ENCODE peak calls at places on chromosomes 2 and 18, in nine cellular contexts. One of them, this sample, is unnamed.

GRCh38 chr2:9803023-9803805 is 40.1 kb upstream of the TAF1B start:
- DNase-seq in HCEC 1CT: peak
- DNase-seq in NCI-H748 treated with DMSO at 0.1 percent for 48 hours: no peak
- DNase-seq in fibroblast of lung: peak
- DNase-seq in left ventricle myocardium inferior: no peak
- DNase-seq in NCI-H774: no peak
- DNase-seq in PC-3: no peak
- DNase-seq in Peyer's patch: peak
- DNase-seq in HEK293T: no peak
- DNase-seq in this sample: no peak

GRCh38 chr2:208642125-208642779 is 235.7 kb downstream of the PTH2R start:
- DNase-seq in PC-3: no peak
- DNase-seq in NCI-H774: no peak
- DNase-seq in fibroblast of lung: no peak
- DNase-seq in left ventricle myocardium inferior: no peak
- DNase-seq in HCEC 1CT: no peak
- DNase-seq in NCI-H748 treated with DMSO at 0.1 percent for 48 hours: no peak
- DNase-seq in Peyer's patch: no peak
- DNase-seq in HEK293T: no peak
- DNase-seq in this sample: no peak

GRCh38 chr2:219416233-219416598 is 2.0 kb upstream of the DES start:
- DNase-seq in NCI-H748 treated with DMSO at 0.1 percent for 48 hours: no peak
- DNase-seq in fibroblast of lung: no peak
- DNase-seq in HCEC 1CT: no peak
- DNase-seq in PC-3: no peak
- DNase-seq in left ventricle myocardium inferior: no peak
- DNase-seq in NCI-H774: no peak
- DNase-seq in Peyer's patch: no peak
- DNase-seq in HEK293T: no peak
- DNase-seq in this sample: no peak

GRCh38 chr2:128399690-128400291 is 81.1 kb upstream of the HS6ST1 start:
- DNase-seq in left ventricle myocardium inferior: no peak
- DNase-seq in NCI-H774: no peak
- DNase-seq in PC-3: no peak
- DNase-seq in HEK293T: no peak
- DNase-seq in HCEC 1CT: no peak
- DNase-seq in Peyer's patch: no peak
- DNase-seq in NCI-H748 treated with DMSO at 0.1 percent for 48 hours: no peak
- DNase-seq in fibroblast of lung: no peak
- DNase-seq in this sample: no peak

GRCh38 chr2:218291318-218291933 is 877 bp downstream of the TMBIM1 start:
- DNase-seq in NCI-H748 treated with DMSO at 0.1 percent for 48 hours: no peak
- DNase-seq in HCEC 1CT: no peak
- DNase-seq in Peyer's patch: peak
- DNase-seq in left ventricle myocardium inferior: no peak
- DNase-seq in NCI-H774: no peak
- DNase-seq in fibroblast of lung: no peak
- DNase-seq in PC-3: no peak
- DNase-seq in HEK293T: no peak
- DNase-seq in this sample: no peak

GRCh38 chr18:574456-575228 is 5.5 kb upstream of the CETN1 start:
- DNase-seq in fibroblast of lung: no peak
- DNase-seq in left ventricle myocardium inferior: no peak
- DNase-seq in NCI-H774: no peak
- DNase-seq in NCI-H748 treated with DMSO at 0.1 percent for 48 hours: no peak
- DNase-seq in PC-3: no peak
- DNase-seq in HCEC 1CT: no peak
- DNase-seq in HEK293T: no peak
- DNase-seq in Peyer's patch: no peak
- DNase-seq in this sample: no peak

GRCh38 chr2:45841752-45842407 is 190.4 kb downstream of the PRKCE start:
- DNase-seq in Peyer's patch: no peak
- DNase-seq in left ventricle myocardium inferior: no peak
- DNase-seq in NCI-H748 treated with DMSO at 0.1 percent for 48 hours: no peak
- DNase-seq in NCI-H774: no peak
- DNase-seq in HCEC 1CT: no peak
- DNase-seq in fibroblast of lung: no peak
- DNase-seq in PC-3: no peak
- DNase-seq in HEK293T: no peak
- DNase-seq in this sample: no peak

GRCh38 chr18:23619388-23619873 is 33.1 kb upstream of the NPC1 start:
- DNase-seq in left ventricle myocardium inferior: peak
- DNase-seq in Peyer's patch: peak
- DNase-seq in NCI-H748 treated with DMSO at 0.1 percent for 48 hours: no peak
- DNase-seq in PC-3: no peak
- DNase-seq in NCI-H774: no peak
- DNase-seq in HEK293T: no peak
- DNase-seq in fibroblast of lung: peak
- DNase-seq in HCEC 1CT: no peak
- DNase-seq in this sample: no peak

GRCh38 chr18:2534906-2535305 is 36.4 kb downstream of the METTL4 start:
- DNase-seq in fibroblast of lung: no peak
- DNase-seq in Peyer's patch: no peak
- DNase-seq in NCI-H748 treated with DMSO at 0.1 percent for 48 hours: no peak
- DNase-seq in NCI-H774: no peak
- DNase-seq in left ventricle myocardium inferior: no peak
- DNase-seq in HEK293T: no peak
- DNase-seq in PC-3: no peak
- DNase-seq in HCEC 1CT: no peak
- DNase-seq in this sample: no peak

GRCh38 chr2:70091364-70091763 is 4.1 kb downstream of the PCBP1 start:
- DNase-seq in HEK293T: no peak
- DNase-seq in HCEC 1CT: no peak
- DNase-seq in Peyer's patch: no peak
- DNase-seq in NCI-H748 treated with DMSO at 0.1 percent for 48 hours: no peak
- DNase-seq in left ventricle myocardium inferior: no peak
- DNase-seq in NCI-H774: no peak
- DNase-seq in fibroblast of lung: no peak
- DNase-seq in PC-3: no peak
- DNase-seq in this sample: no peak

GRCh38 chr18:31211047-31211446 is 48.4 kb upstream of the DSC1 start:
- DNase-seq in PC-3: no peak
- DNase-seq in NCI-H774: no peak
- DNase-seq in HCEC 1CT: no peak
- DNase-seq in fibroblast of lung: no peak
- DNase-seq in left ventricle myocardium inferior: no peak
- DNase-seq in Peyer's patch: no peak
- DNase-seq in HEK293T: no peak
- DNase-seq in NCI-H748 treated with DMSO at 0.1 percent for 48 hours: no peak
- DNase-seq in this sample: no peak

GRCh38 chr2:8496617-8497016 is 185.2 kb upstream of the ID2 start:
- DNase-seq in NCI-H748 treated with DMSO at 0.1 percent for 48 hours: no peak
- DNase-seq in Peyer's patch: no peak
- DNase-seq in left ventricle myocardium inferior: no peak
- DNase-seq in HEK293T: no peak
- DNase-seq in HCEC 1CT: no peak
- DNase-seq in PC-3: no peak
- DNase-seq in NCI-H774: no peak
- DNase-seq in fibroblast of lung: no peak
- DNase-seq in this sample: no peak

GRCh38 chr2:18501156-18501555 is 59.3 kb downstream of the RDH14 start:
- DNase-seq in Peyer's patch: no peak
- DNase-seq in HCEC 1CT: no peak
- DNase-seq in PC-3: no peak
- DNase-seq in fibroblast of lung: no peak
- DNase-seq in NCI-H774: no peak
- DNase-seq in NCI-H748 treated with DMSO at 0.1 percent for 48 hours: no peak
- DNase-seq in HEK293T: no peak
- DNase-seq in left ventricle myocardium inferior: no peak
- DNase-seq in this sample: no peak

GRCh38 chr2:164771897-164772296 is 69.7 kb downstream of the COBLL1 start:
- DNase-seq in HCEC 1CT: no peak
- DNase-seq in HEK293T: no peak
- DNase-seq in left ventricle myocardium inferior: no peak
- DNase-seq in fibroblast of lung: no peak
- DNase-seq in PC-3: no peak
- DNase-seq in NCI-H748 treated with DMSO at 0.1 percent for 48 hours: no peak
- DNase-seq in NCI-H774: no peak
- DNase-seq in Peyer's patch: no peak
- DNase-seq in this sample: no peak

GRCh38 chr2:238585836-238586821 is 159.4 kb downstream of the ASB1 start:
- DNase-seq in fibroblast of lung: peak
- DNase-seq in Peyer's patch: no peak
- DNase-seq in PC-3: no peak
- DNase-seq in NCI-H748 treated with DMSO at 0.1 percent for 48 hours: no peak
- DNase-seq in HEK293T: no peak
- DNase-seq in HCEC 1CT: no peak
- DNase-seq in NCI-H774: no peak
- DNase-seq in left ventricle myocardium inferior: no peak
- DNase-seq in this sample: no peak

GRCh38 chr18:48452863-48453323 is 43.7 kb upstream of the ZBTB7C start:
- DNase-seq in left ventricle myocardium inferior: no peak
- DNase-seq in HCEC 1CT: no peak
- DNase-seq in HEK293T: no peak
- DNase-seq in Peyer's patch: peak
- DNase-seq in NCI-H748 treated with DMSO at 0.1 percent for 48 hours: no peak
- DNase-seq in PC-3: no peak
- DNase-seq in fibroblast of lung: peak
- DNase-seq in NCI-H774: no peak
- DNase-seq in this sample: no peak

GRCh38 chr2:205077159-205077558 is 531.9 kb downstream of the PARD3B start:
- DNase-seq in fibroblast of lung: no peak
- DNase-seq in PC-3: no peak
- DNase-seq in HCEC 1CT: no peak
- DNase-seq in NCI-H774: no peak
- DNase-seq in HEK293T: no peak
- DNase-seq in left ventricle myocardium inferior: no peak
- DNase-seq in Peyer's patch: no peak
- DNase-seq in NCI-H748 treated with DMSO at 0.1 percent for 48 hours: no peak
- DNase-seq in this sample: no peak

GRCh38 chr2:16508061-16508851 is 157.4 kb downstream of the CYRIA start:
- DNase-seq in HCEC 1CT: no peak
- DNase-seq in HEK293T: peak
- DNase-seq in Peyer's patch: peak
- DNase-seq in PC-3: peak
- DNase-seq in NCI-H748 treated with DMSO at 0.1 percent for 48 hours: peak
- DNase-seq in left ventricle myocardium inferior: peak
- DNase-seq in NCI-H774: peak
- DNase-seq in fibroblast of lung: peak
- DNase-seq in this sample: no peak

GRCh38 chr2:20487030-20487391 is 40.1 kb downstream of the RHOB start:
- DNase-seq in NCI-H774: no peak
- DNase-seq in Peyer's patch: no peak
- DNase-seq in left ventricle myocardium inferior: no peak
- DNase-seq in HEK293T: no peak
- DNase-seq in fibroblast of lung: no peak
- DNase-seq in NCI-H748 treated with DMSO at 0.1 percent for 48 hours: no peak
- DNase-seq in HCEC 1CT: no peak
- DNase-seq in PC-3: no peak
- DNase-seq in this sample: no peak

GRCh38 chr18:46793565-46793964 is 36.7 kb upstream of the ST8SIA5 start:
- DNase-seq in PC-3: peak
- DNase-seq in HCEC 1CT: no peak
- DNase-seq in Peyer's patch: no peak
- DNase-seq in NCI-H748 treated with DMSO at 0.1 percent for 48 hours: no peak
- DNase-seq in NCI-H774: no peak
- DNase-seq in HEK293T: no peak
- DNase-seq in left ventricle myocardium inferior: no peak
- DNase-seq in fibroblast of lung: no peak
- DNase-seq in this sample: no peak

GRCh38 chr2:104793971-104794370 is 59.9 kb upstream of the POU3F3 start:
- DNase-seq in left ventricle myocardium inferior: no peak
- DNase-seq in HCEC 1CT: no peak
- DNase-seq in PC-3: no peak
- DNase-seq in fibroblast of lung: peak
- DNase-seq in Peyer's patch: no peak
- DNase-seq in HEK293T: no peak
- DNase-seq in NCI-H774: no peak
- DNase-seq in NCI-H748 treated with DMSO at 0.1 percent for 48 hours: no peak
- DNase-seq in this sample: no peak

GRCh38 chr2:79985571-79985970 is 319.0 kb downstream of the LRRTM1 start:
- DNase-seq in NCI-H774: no peak
- DNase-seq in fibroblast of lung: no peak
- DNase-seq in left ventricle myocardium inferior: no peak
- DNase-seq in HCEC 1CT: no peak
- DNase-seq in NCI-H748 treated with DMSO at 0.1 percent for 48 hours: no peak
- DNase-seq in Peyer's patch: no peak
- DNase-seq in PC-3: no peak
- DNase-seq in HEK293T: no peak
- DNase-seq in this sample: no peak

GRCh38 chr2:118750959-118751565 is 96.4 kb downstream of the EN1 start:
- DNase-seq in HEK293T: no peak
- DNase-seq in fibroblast of lung: peak
- DNase-seq in HCEC 1CT: no peak
- DNase-seq in left ventricle myocardium inferior: no peak
- DNase-seq in NCI-H774: no peak
- DNase-seq in PC-3: peak
- DNase-seq in NCI-H748 treated with DMSO at 0.1 percent for 48 hours: no peak
- DNase-seq in Peyer's patch: no peak
- DNase-seq in this sample: no peak

GRCh38 chr18:76562286-76562840 is 67.3 kb upstream of the ZNF516 start:
- DNase-seq in left ventricle myocardium inferior: no peak
- DNase-seq in Peyer's patch: no peak
- DNase-seq in PC-3: no peak
- DNase-seq in fibroblast of lung: no peak
- DNase-seq in HEK293T: no peak
- DNase-seq in NCI-H774: no peak
- DNase-seq in NCI-H748 treated with DMSO at 0.1 percent for 48 hours: no peak
- DNase-seq in HCEC 1CT: no peak
- DNase-seq in this sample: no peak

GRCh38 chr18:59681521-59682004 is 15.7 kb downstream of the CCBE1 start:
- DNase-seq in HEK293T: peak
- DNase-seq in NCI-H774: no peak
- DNase-seq in PC-3: no peak
- DNase-seq in left ventricle myocardium inferior: no peak
- DNase-seq in NCI-H748 treated with DMSO at 0.1 percent for 48 hours: no peak
- DNase-seq in HCEC 1CT: no peak
- DNase-seq in Peyer's patch: no peak
- DNase-seq in fibroblast of lung: no peak
- DNase-seq in this sample: no peak

GRCh38 chr2:204530464-204530805 is 14.8 kb upstream of the PARD3B start:
- DNase-seq in left ventricle myocardium inferior: no peak
- DNase-seq in fibroblast of lung: no peak
- DNase-seq in Peyer's patch: no peak
- DNase-seq in NCI-H774: no peak
- DNase-seq in PC-3: no peak
- DNase-seq in HEK293T: no peak
- DNase-seq in HCEC 1CT: no peak
- DNase-seq in NCI-H748 treated with DMSO at 0.1 percent for 48 hours: no peak
- DNase-seq in this sample: no peak

GRCh38 chr2:197673142-197673541 is 2.2 kb downstream of the RFTN2 start:
- DNase-seq in HCEC 1CT: no peak
- DNase-seq in NCI-H774: no peak
- DNase-seq in fibroblast of lung: no peak
- DNase-seq in Peyer's patch: no peak
- DNase-seq in NCI-H748 treated with DMSO at 0.1 percent for 48 hours: no peak
- DNase-seq in left ventricle myocardium inferior: no peak
- DNase-seq in HEK293T: no peak
- DNase-seq in PC-3: no peak
- DNase-seq in this sample: no peak

GRCh38 chr2:109523536-109524361 is 90.0 kb downstream of the SEPTIN10 start:
- DNase-seq in fibroblast of lung: no peak
- DNase-seq in HEK293T: no peak
- DNase-seq in left ventricle myocardium inferior: no peak
- DNase-seq in PC-3: no peak
- DNase-seq in NCI-H748 treated with DMSO at 0.1 percent for 48 hours: no peak
- DNase-seq in HCEC 1CT: no peak
- DNase-seq in Peyer's patch: no peak
- DNase-seq in NCI-H774: no peak
- DNase-seq in this sample: no peak

GRCh38 chr2:41722668-41723369 is 325.0 kb upstream of the PKDCC start:
- DNase-seq in NCI-H774: no peak
- DNase-seq in PC-3: no peak
- DNase-seq in fibroblast of lung: peak
- DNase-seq in left ventricle myocardium inferior: peak
- DNase-seq in NCI-H748 treated with DMSO at 0.1 percent for 48 hours: peak
- DNase-seq in HCEC 1CT: peak
- DNase-seq in Peyer's patch: no peak
- DNase-seq in HEK293T: no peak
- DNase-seq in this sample: no peak

GRCh38 chr2:74444498-74445318 is 3.0 kb upstream of the RTKN start:
- DNase-seq in Peyer's patch: no peak
- DNase-seq in NCI-H748 treated with DMSO at 0.1 percent for 48 hours: no peak
- DNase-seq in left ventricle myocardium inferior: no peak
- DNase-seq in fibroblast of lung: no peak
- DNase-seq in HCEC 1CT: no peak
- DNase-seq in NCI-H774: no peak
- DNase-seq in HEK293T: no peak
- DNase-seq in PC-3: no peak
- DNase-seq in this sample: no peak

GRCh38 chr2:179427065-179427464 is 162.4 kb upstream of the SESTD1 start:
- DNase-seq in Peyer's patch: no peak
- DNase-seq in HCEC 1CT: no peak
- DNase-seq in NCI-H774: no peak
- DNase-seq in PC-3: no peak
- DNase-seq in HEK293T: no peak
- DNase-seq in fibroblast of lung: no peak
- DNase-seq in NCI-H748 treated with DMSO at 0.1 percent for 48 hours: no peak
- DNase-seq in left ventricle myocardium inferior: no peak
- DNase-seq in this sample: no peak

This sample was measured in NCI-H526.